ENCODE peak calls at places on chromosomes 3 and 15, in ten cellular contexts. I, W, A, P, C, E, Z, V, F and T are unnamed samples.

GRCh38 chr3:139118835-139119234 is 74.1 kb upstream of the PRR23C start:
- DNase-seq in I (no peak), W (no peak), A (no peak), P (no peak), C (no peak), E (no peak), Z (no peak), V (no peak), F (no peak), T (no peak)

GRCh38 chr3:13584427-13584891 is 35.5 kb downstream of the FBLN2 start:
- DNase-seq in I (no peak), W (no peak), A (no peak), P (no peak), C (no peak), E (no peak), Z (no peak), V (no peak), F (no peak), T (no peak)

GRCh38 chr3:71307884-71308697 is 275.4 kb downstream of the FOXP1 start:
- DNase-seq in I (no peak), W (no peak), A (no peak), P (no peak), C (no peak), E (peak), Z (no peak), V (no peak), F (no peak), T (no peak)

GRCh38 chr3:170966495-170966894 is 58.1 kb upstream of the EIF5A2 start:
- DNase-seq in I (no peak), W (no peak), A (no peak), P (no peak), C (no peak), E (no peak), Z (no peak), V (no peak), F (no peak), T (no peak)

GRCh38 chr3:159455741-159456181 is 532.9 kb upstream of the IL12A start:
- DNase-seq in I (no peak), W (no peak), A (no peak), P (no peak), C (no peak), E (peak), Z (no peak), V (no peak), F (peak), T (no peak)

GRCh38 chr3:196159952-196160804 is 51.0 kb downstream of the ZDHHC19 start:
- DNase-seq in I (no peak), W (no peak), A (peak), P (no peak), C (peak), E (peak), Z (peak), V (peak), F (peak), T (peak)

GRCh38 chr3:17607905-17608304 is 134.5 kb downstream of the TBC1D5 start:
- DNase-seq in I (no peak), W (no peak), A (no peak), P (no peak), C (no peak), E (no peak), Z (no peak), V (no peak), F (no peak), T (no peak)

GRCh38 chr3:71050133-71050520 is 533.4 kb downstream of the FOXP1 start:
- DNase-seq in I (no peak), W (no peak), A (no peak), P (no peak), C (no peak), E (no peak), Z (no peak), V (no peak), F (no peak), T (no peak)

GRCh38 chr15:53068671-53069070 is 278.5 kb upstream of the ONECUT1 start:
- DNase-seq in I (no peak), W (no peak), A (no peak), P (no peak), C (no peak), E (no peak), Z (no peak), V (no peak), F (no peak), T (no peak)

GRCh38 chr15:100711479-100712130 is 109.2 kb downstream of the ASB7 start:
- DNase-seq in I (no peak), W (no peak), A (no peak), P (no peak), C (no peak), E (no peak), Z (no peak), V (no peak), F (no peak), T (no peak)

GRCh38 chr15:25054943-25055342 is 100.2 kb downstream of the SNRPN start:
- DNase-seq in I (no peak), W (no peak), A (no peak), P (no peak), C (no peak), E (no peak), Z (no peak), V (no peak), F (no peak), T (no peak)

GRCh38 chr3:35829499-35829898 is 190.2 kb downstream of the ARPP21 start:
- DNase-seq in I (no peak), W (no peak), A (no peak), P (no peak), C (no peak), E (no peak), Z (no peak), V (no peak), F (no peak), T (no peak)

GRCh38 chr3:198071602-198072285 is 111.7 kb downstream of the LMLN start:
- DNase-seq in I (no peak), W (peak), A (peak), P (no peak), C (peak), E (peak), Z (peak), V (no peak), F (peak), T (peak)

GRCh38 chr15:61398310-61398709 is 169.2 kb upstream of the RORA start:
- DNase-seq in I (no peak), W (no peak), A (no peak), P (no peak), C (no peak), E (no peak), Z (no peak), V (no peak), F (no peak), T (no peak)

GRCh38 chr3:159252772-159253384 is 451.0 kb downstream of the MFSD1 start:
- DNase-seq in I (peak), W (no peak), A (no peak), P (no peak), C (no peak), E (peak), Z (no peak), V (no peak), F (peak), T (peak)

GRCh38 chr3:100902572-100902971 is 90.6 kb downstream of the ABI3BP start:
- DNase-seq in I (no peak), W (no peak), A (peak), P (no peak), C (no peak), E (no peak), Z (peak), V (no peak), F (peak), T (no peak)

GRCh38 chr3:194514626-194515025 is 27.8 kb upstream of the ATP13A3 start:
- DNase-seq in I (no peak), W (no peak), A (no peak), P (no peak), C (no peak), E (no peak), Z (no peak), V (no peak), F (no peak), T (no peak)

GRCh38 chr3:171936231-171936841 is 93.2 kb downstream of the TMEM212 start:
- DNase-seq in I (no peak), W (no peak), A (peak), P (no peak), C (no peak), E (peak), Z (peak), V (no peak), F (peak), T (no peak)

GRCh38 chr3:133944641-133945441 is 49.2 kb upstream of the RAB6B start:
- DNase-seq in I (no peak), W (no peak), A (no peak), P (no peak), C (peak), E (peak), Z (no peak), V (no peak), F (peak), T (no peak)

GRCh38 chr15:39786444-39787056 is 3.9 kb upstream of the FSIP1 start:
- DNase-seq in I (peak), W (no peak), A (no peak), P (no peak), C (no peak), E (peak), Z (no peak), V (peak), F (peak), T (no peak)

GRCh38 chr15:68428431-68428940 is 3.5 kb downstream of the ITGA11 start:
- DNase-seq in I (no peak), W (no peak), A (no peak), P (no peak), C (peak), E (no peak), Z (no peak), V (no peak), F (no peak), T (no peak)

GRCh38 chr15:25711691-25712090 is 151.4 kb downstream of the ATP10A start:
- DNase-seq in I (no peak), W (no peak), A (no peak), P (no peak), C (peak), E (no peak), Z (no peak), V (no peak), F (no peak), T (no peak)

GRCh38 chr3:181075098-181075497 is 85.6 kb upstream of the DNAJC19 start:
- DNase-seq in I (no peak), W (no peak), A (no peak), P (no peak), C (peak), E (no peak), Z (no peak), V (no peak), F (no peak), T (no peak)

GRCh38 chr3:54237788-54238502 is 115.6 kb downstream of the CACNA2D3 start:
- DNase-seq in I (no peak), W (no peak), A (no peak), P (no peak), C (no peak), E (no peak), Z (no peak), V (no peak), F (no peak), T (no peak)

GRCh38 chr3:144923051-144923450 is 951.4 kb downstream of the DIPK2A start:
- DNase-seq in I (peak), W (no peak), A (no peak), P (no peak), C (no peak), E (no peak), Z (no peak), V (no peak), F (no peak), T (no peak)

GRCh38 chr3:42090973-42091731 is at the start of gene TRAK1:
- DNase-seq in I (no peak), W (no peak), A (peak), P (peak), C (no peak), E (peak), Z (no peak), V (no peak), F (peak), T (no peak)

GRCh38 chr3:139430467-139430866 is 41.0 kb upstream of the COPB2 start:
- DNase-seq in I (no peak), W (no peak), A (peak), P (no peak), C (peak), E (peak), Z (no peak), V (no peak), F (no peak), T (no peak)

GRCh38 chr3:123445702-123446101 is 3.2 kb downstream of the ADCY5 start:
- DNase-seq in I (no peak), W (no peak), A (no peak), P (no peak), C (no peak), E (no peak), Z (no peak), V (no peak), F (no peak), T (no peak)

GRCh38 chr15:29676961-29677402 is 145.3 kb downstream of the TJP1 start:
- DNase-seq in I (no peak), W (no peak), A (no peak), P (no peak), C (no peak), E (peak), Z (peak), V (no peak), F (no peak), T (no peak)

GRCh38 chr3:195119461-195120198 is 151.3 kb downstream of the XXYLT1 start:
- DNase-seq in I (no peak), W (no peak), A (peak), P (no peak), C (peak), E (no peak), Z (peak), V (no peak), F (peak), T (peak)

GRCh38 chr3:196883361-196883760 is 15.6 kb downstream of the SENP5 start:
- DNase-seq in I (no peak), W (no peak), A (no peak), P (no peak), C (no peak), E (no peak), Z (no peak), V (no peak), F (no peak), T (no peak)

GRCh38 chr15:42329161-42329560 is 30.1 kb upstream of the CAPN3 start:
- DNase-seq in I (no peak), W (no peak), A (no peak), P (no peak), C (no peak), E (no peak), Z (no peak), V (no peak), F (no peak), T (no peak)

GRCh38 chr15:100932676-100933348 is 13.7 kb downstream of the LRRK1 start:
- DNase-seq in I (no peak), W (no peak), A (no peak), P (no peak), C (no peak), E (no peak), Z (no peak), V (no peak), F (no peak), T (no peak)

GRCh38 chr3:22450785-22451400 is 699.9 kb upstream of the ZNF385D start:
- DNase-seq in I (no peak), W (no peak), A (no peak), P (no peak), C (no peak), E (no peak), Z (no peak), V (no peak), F (peak), T (no peak)

GRCh38 chr3:17742837-17743659 is 617 bp upstream of the TBC1D5 start:
- DNase-seq in I (no peak), W (no peak), A (no peak), P (no peak), C (no peak), E (no peak), Z (no peak), V (no peak), F (no peak), T (no peak)

GRCh38 chr3:33278106-33278672 is 947 bp downstream of the FBXL2 start:
- DNase-seq in I (peak), W (no peak), A (no peak), P (no peak), C (peak), E (peak), Z (no peak), V (no peak), F (no peak), T (no peak)

GRCh38 chr3:38139191-38139590 is 730 bp downstream of the MYD88 start:
- DNase-seq in I (no peak), W (no peak), A (no peak), P (no peak), C (no peak), E (no peak), Z (no peak), V (no peak), F (no peak), T (no peak)

GRCh38 chr15:70208332-70208731 is 110.6 kb upstream of the TLE3 start:
- DNase-seq in I (no peak), W (no peak), A (no peak), P (no peak), C (peak), E (no peak), Z (no peak), V (no peak), F (no peak), T (no peak)

GRCh38 chr15:81033508-81033907 is 32.8 kb downstream of the TLNRD1 start:
- DNase-seq in I (no peak), W (no peak), A (no peak), P (no peak), C (no peak), E (no peak), Z (no peak), V (no peak), F (no peak), T (no peak)